ENCODE peak calls at places on chromosome 18, in four cellular contexts. One of them, this sample, is unnamed.

GRCh38 chr18:35521133-35521532 is 23.4 kb upstream of the INO80C start:
- DNase-seq in HFFc6: no peak
- DNase-seq in right lobe of liver: no peak
- DNase-seq in CD4-positive, alpha-beta T cell: no peak
- DNase-seq in this sample: no peak

GRCh38 chr18:35456181-35456850 is 41.4 kb downstream of the INO80C start:
- DNase-seq in HFFc6: no peak
- DNase-seq in right lobe of liver: no peak
- DNase-seq in CD4-positive, alpha-beta T cell: no peak
- DNase-seq in this sample: no peak

GRCh38 chr18:63317982-63318881 is 1.3 kb downstream of the BCL2 start:
- DNase-seq in HFFc6: no peak
- DNase-seq in right lobe of liver: peak
- DNase-seq in CD4-positive, alpha-beta T cell: peak
- DNase-seq in this sample: no peak

GRCh38 chr18:31274915-31275314 is 43.0 kb upstream of the DSG1 start:
- DNase-seq in HFFc6: no peak
- DNase-seq in right lobe of liver: peak
- DNase-seq in CD4-positive, alpha-beta T cell: no peak
- DNase-seq in this sample: no peak

GRCh38 chr18:55509631-55510372 is 78.2 kb downstream of the TCF4 start:
- DNase-seq in HFFc6: peak
- DNase-seq in right lobe of liver: no peak
- DNase-seq in CD4-positive, alpha-beta T cell: no peak
- DNase-seq in this sample: no peak

GRCh38 chr18:30920757-30921156 is 121.8 kb downstream of the DSC3 start:
- DNase-seq in HFFc6: no peak
- DNase-seq in right lobe of liver: no peak
- DNase-seq in CD4-positive, alpha-beta T cell: no peak
- DNase-seq in this sample: no peak

GRCh38 chr18:45851196-45851925 is 25.9 kb downstream of the SIGLEC15 start:
- DNase-seq in HFFc6: no peak
- DNase-seq in right lobe of liver: no peak
- DNase-seq in CD4-positive, alpha-beta T cell: no peak
- DNase-seq in this sample: no peak

GRCh38 chr18:12313530-12314245 is 5.6 kb downstream of the TUBB6 start:
- DNase-seq in HFFc6: no peak
- DNase-seq in right lobe of liver: no peak
- DNase-seq in CD4-positive, alpha-beta T cell: no peak
- DNase-seq in this sample: no peak

GRCh38 chr18:45449761-45450227 is 165.5 kb upstream of the SLC14A2 start:
- DNase-seq in HFFc6: no peak
- DNase-seq in right lobe of liver: no peak
- DNase-seq in CD4-positive, alpha-beta T cell: no peak
- DNase-seq in this sample: no peak

GRCh38 chr18:59180150-59180845 is 39.7 kb upstream of the GRP start:
- DNase-seq in HFFc6: peak
- DNase-seq in right lobe of liver: no peak
- DNase-seq in CD4-positive, alpha-beta T cell: no peak
- DNase-seq in this sample: no peak

GRCh38 chr18:55900380-55900779 is 312.4 kb upstream of the TCF4 start:
- DNase-seq in HFFc6: peak
- DNase-seq in right lobe of liver: no peak
- DNase-seq in CD4-positive, alpha-beta T cell: no peak
- DNase-seq in this sample: no peak

DNA sequence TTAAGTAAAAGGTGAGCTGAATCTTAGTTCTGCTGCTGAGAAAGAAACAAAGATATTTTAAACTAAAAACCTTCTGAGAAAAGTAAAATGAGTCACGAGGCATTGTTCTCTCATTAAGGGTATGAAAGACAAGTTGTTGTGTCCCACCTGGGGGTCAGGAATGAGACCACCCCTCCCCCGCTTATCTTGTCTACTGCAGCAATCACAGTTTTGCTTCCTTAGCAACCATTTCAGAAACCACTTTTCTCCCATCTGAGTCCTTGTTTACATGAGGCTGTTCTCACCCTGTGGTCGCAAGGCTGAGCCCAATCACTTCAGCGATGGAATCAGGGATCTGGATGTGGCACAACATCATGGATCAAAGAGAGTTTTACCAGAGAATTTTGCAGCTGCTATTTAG is 377.6 kb upstream of the NETO1 start:
- DNase-seq in HFFc6: no peak
- DNase-seq in right lobe of liver: no peak
- DNase-seq in CD4-positive, alpha-beta T cell: no peak
- DNase-seq in this sample: no peak
- TF ChIP-seq CTCF in HFFc6: no peak
- TF ChIP-seq CTCF in right lobe of liver: no peak
- TF ChIP-seq CTCF in CD4-positive, alpha-beta T cell: no peak
- TF ChIP-seq CTCF in this sample: no peak

GRCh38 chr18:5546660-5547059 is 2.9 kb upstream of the EPB41L3 start:
- DNase-seq in HFFc6: peak
- DNase-seq in right lobe of liver: no peak
- DNase-seq in CD4-positive, alpha-beta T cell: no peak
- DNase-seq in this sample: no peak
- TF ChIP-seq CTCF in HFFc6: peak
- TF ChIP-seq CTCF in right lobe of liver: peak
- TF ChIP-seq CTCF in CD4-positive, alpha-beta T cell: peak
- TF ChIP-seq CTCF in this sample: no peak

GRCh38 chr18:76824754-76825153 is 2.4 kb downstream of the ZNF236 start:
- DNase-seq in HFFc6: no peak
- DNase-seq in right lobe of liver: no peak
- DNase-seq in CD4-positive, alpha-beta T cell: no peak
- DNase-seq in this sample: no peak
- TF ChIP-seq CTCF in HFFc6: no peak
- TF ChIP-seq CTCF in right lobe of liver: no peak
- TF ChIP-seq CTCF in CD4-positive, alpha-beta T cell: no peak
- TF ChIP-seq CTCF in this sample: no peak

GRCh38 chr18:48894799-48895346 is 55.9 kb downstream of the SMAD7 start:
- DNase-seq in HFFc6: no peak
- DNase-seq in right lobe of liver: no peak
- DNase-seq in CD4-positive, alpha-beta T cell: no peak
- DNase-seq in this sample: no peak

GRCh38 chr18:48896326-48896874 is 54.4 kb downstream of the SMAD7 start:
- DNase-seq in HFFc6: no peak
- DNase-seq in right lobe of liver: no peak
- DNase-seq in CD4-positive, alpha-beta T cell: no peak
- DNase-seq in this sample: no peak

GRCh38 chr18:48898521-48898920 is 52.2 kb downstream of the SMAD7 start:
- DNase-seq in HFFc6: no peak
- DNase-seq in right lobe of liver: no peak
- DNase-seq in CD4-positive, alpha-beta T cell: no peak
- DNase-seq in this sample: no peak

GRCh38 chr18:48897531-48897930 is 53.2 kb downstream of the SMAD7 start:
- DNase-seq in HFFc6: no peak
- DNase-seq in right lobe of liver: no peak
- DNase-seq in CD4-positive, alpha-beta T cell: no peak
- DNase-seq in this sample: no peak

GRCh38 chr18:48896875-48897511 is 53.8 kb downstream of the SMAD7 start:
- DNase-seq in HFFc6: no peak
- DNase-seq in right lobe of liver: peak
- DNase-seq in CD4-positive, alpha-beta T cell: no peak
- DNase-seq in this sample: no peak
- TF ChIP-seq CTCF in HFFc6: peak
- TF ChIP-seq CTCF in right lobe of liver: no peak
- TF ChIP-seq CTCF in CD4-positive, alpha-beta T cell: no peak
- TF ChIP-seq CTCF in this sample: no peak

DNA sequence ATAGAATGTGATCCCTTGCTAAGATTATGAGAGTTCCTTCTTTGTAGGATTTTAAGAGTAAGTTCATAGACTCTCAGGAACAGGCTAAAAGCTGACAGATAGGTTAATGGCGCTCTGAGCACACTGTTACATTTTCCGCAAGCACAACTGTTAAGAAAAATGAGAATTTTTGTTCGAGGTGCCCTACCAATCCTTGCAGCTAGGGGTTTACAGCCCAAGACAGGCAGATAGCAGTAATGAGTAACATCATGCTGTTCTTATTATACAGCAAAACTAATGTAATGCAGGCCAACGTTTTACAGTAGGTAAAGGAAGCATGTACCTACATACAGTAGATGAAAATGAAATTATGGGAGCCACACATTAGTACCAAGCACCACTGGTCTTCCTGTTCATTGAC is 11.2 kb upstream of the BOD1L2 start:
- DNase-seq in HFFc6: no peak
- DNase-seq in right lobe of liver: no peak
- DNase-seq in CD4-positive, alpha-beta T cell: no peak
- DNase-seq in this sample: no peak
- TF ChIP-seq CTCF in HFFc6: peak
- TF ChIP-seq CTCF in right lobe of liver: no peak
- TF ChIP-seq CTCF in CD4-positive, alpha-beta T cell: no peak
- TF ChIP-seq CTCF in this sample: no peak

GRCh38 chr18:50647792-50648191 is 87.9 kb downstream of the MAPK4 start:
- DNase-seq in HFFc6: no peak
- DNase-seq in right lobe of liver: no peak
- DNase-seq in CD4-positive, alpha-beta T cell: no peak
- DNase-seq in this sample: no peak
- TF ChIP-seq CTCF in HFFc6: no peak
- TF ChIP-seq CTCF in right lobe of liver: no peak
- TF ChIP-seq CTCF in CD4-positive, alpha-beta T cell: no peak
- TF ChIP-seq CTCF in this sample: no peak

GRCh38 chr18:1014951-1015627 is 110.4 kb downstream of the ADCYAP1 start:
- DNase-seq in HFFc6: no peak
- DNase-seq in right lobe of liver: no peak
- DNase-seq in CD4-positive, alpha-beta T cell: no peak
- DNase-seq in this sample: no peak
- TF ChIP-seq CTCF in HFFc6: no peak
- TF ChIP-seq CTCF in right lobe of liver: no peak
- TF ChIP-seq CTCF in CD4-positive, alpha-beta T cell: no peak
- TF ChIP-seq CTCF in this sample: no peak